ENCODE peak calls at places on chromosomes 12 and 14, in seven cellular contexts. One of them, this sample, is unnamed.

GRCh38 chr14:24238123-24238522 is 4.3 kb downstream of the TINF2 start:
- DNase-seq in SK-N-MC: no peak
- DNase-seq in CD4-positive, alpha-beta T cell: no peak
- DNase-seq in IMR-90: no peak
- DNase-seq in substantia nigra: no peak
- DNase-seq in GM12878: no peak
- DNase-seq in CD8-positive, alpha-beta memory T cell: no peak
- DNase-seq in this sample: no peak

GRCh38 chr12:63042646-63043045 is 107.7 kb upstream of the PPM1H start:
- DNase-seq in SK-N-MC: no peak
- DNase-seq in CD4-positive, alpha-beta T cell: no peak
- DNase-seq in IMR-90: peak; percentile 27
- DNase-seq in substantia nigra: no peak
- DNase-seq in GM12878: no peak
- DNase-seq in CD8-positive, alpha-beta memory T cell: no peak
- DNase-seq in this sample: no peak

GRCh38 chr12:102216086-102216691 is 18.6 kb upstream of the PMCH start:
- DNase-seq in SK-N-MC: no peak
- DNase-seq in CD4-positive, alpha-beta T cell: no peak
- DNase-seq in IMR-90: peak; percentile 83
- DNase-seq in substantia nigra: no peak
- DNase-seq in GM12878: no peak
- DNase-seq in CD8-positive, alpha-beta memory T cell: no peak
- DNase-seq in this sample: no peak

GRCh38 chr12:100268835-100269564 is 2.0 kb downstream of the SCYL2 start:
- DNase-seq in SK-N-MC: no peak
- DNase-seq in CD4-positive, alpha-beta T cell: no peak
- DNase-seq in IMR-90: peak; percentile 15
- DNase-seq in substantia nigra: no peak
- DNase-seq in GM12878: no peak
- DNase-seq in CD8-positive, alpha-beta memory T cell: no peak
- DNase-seq in this sample: no peak

GRCh38 chr12:110543965-110544364 is 39.2 kb downstream of the PPTC7 start:
- DNase-seq in SK-N-MC: no peak
- DNase-seq in CD4-positive, alpha-beta T cell: no peak
- DNase-seq in IMR-90: no peak
- DNase-seq in substantia nigra: no peak
- DNase-seq in GM12878: no peak
- DNase-seq in CD8-positive, alpha-beta memory T cell: no peak
- DNase-seq in this sample: no peak

GRCh38 chr14:100900837-100901390 is 2.6 kb downstream of the RTL1 start:
- DNase-seq in SK-N-MC: no peak
- DNase-seq in CD4-positive, alpha-beta T cell: no peak
- DNase-seq in IMR-90: no peak
- DNase-seq in substantia nigra: no peak
- DNase-seq in GM12878: no peak
- DNase-seq in CD8-positive, alpha-beta memory T cell: no peak
- DNase-seq in this sample: peak; percentile 69

GRCh38 chr12:67710582-67710981 is 62.0 kb downstream of the DYRK2 start:
- DNase-seq in SK-N-MC: no peak
- DNase-seq in CD4-positive, alpha-beta T cell: no peak
- DNase-seq in IMR-90: peak; percentile 62
- DNase-seq in substantia nigra: no peak
- DNase-seq in GM12878: peak; percentile 64
- DNase-seq in CD8-positive, alpha-beta memory T cell: no peak
- DNase-seq in this sample: no peak

GRCh38 chr12:52200783-52201519 is 9.1 kb upstream of the KRT80 start:
- DNase-seq in SK-N-MC: no peak
- DNase-seq in CD4-positive, alpha-beta T cell: no peak
- DNase-seq in IMR-90: no peak
- DNase-seq in substantia nigra: no peak
- DNase-seq in GM12878: no peak
- DNase-seq in CD8-positive, alpha-beta memory T cell: no peak
- DNase-seq in this sample: no peak

GRCh38 chr14:101633276-101633675 is 72.0 kb downstream of the DIO3 start:
- DNase-seq in SK-N-MC: no peak
- DNase-seq in CD4-positive, alpha-beta T cell: no peak
- DNase-seq in IMR-90: no peak
- DNase-seq in substantia nigra: no peak
- DNase-seq in GM12878: no peak
- DNase-seq in CD8-positive, alpha-beta memory T cell: no peak
- DNase-seq in this sample: no peak

GRCh38 chr12:14972816-14973215 is at the start of gene PDE6H:
- DNase-seq in SK-N-MC: no peak
- DNase-seq in CD4-positive, alpha-beta T cell: no peak
- DNase-seq in IMR-90: no peak
- DNase-seq in substantia nigra: no peak
- DNase-seq in GM12878: no peak
- DNase-seq in CD8-positive, alpha-beta memory T cell: no peak
- DNase-seq in this sample: no peak

GRCh38 chr12:6921996-6922935 is 5.5 kb upstream of the ATN1 start:
- DNase-seq in SK-N-MC: no peak
- DNase-seq in CD4-positive, alpha-beta T cell: no peak
- DNase-seq in IMR-90: no peak
- DNase-seq in substantia nigra: no peak
- DNase-seq in GM12878: no peak
- DNase-seq in CD8-positive, alpha-beta memory T cell: no peak
- DNase-seq in this sample: no peak
- H3K27ac ChIP-seq in SK-N-MC: peak overlapping the region; percentile 19
- H3K27ac ChIP-seq in CD4-positive, alpha-beta T cell: no peak overlapping the region
- H3K27ac ChIP-seq in IMR-90: no peak overlapping the region
- H3K27ac ChIP-seq in substantia nigra: no peak overlapping the region
- H3K27ac ChIP-seq in GM12878: peak overlapping the region; percentile 36
- H3K27ac ChIP-seq in CD8-positive, alpha-beta memory T cell: no peak overlapping the region
- H3K27ac ChIP-seq in this sample: no peak overlapping the region

GRCh38 chr12:4819654-4820053 is 90.1 kb upstream of the KCNA1 start:
- DNase-seq in SK-N-MC: no peak
- DNase-seq in CD4-positive, alpha-beta T cell: no peak
- DNase-seq in IMR-90: peak; percentile 13
- DNase-seq in substantia nigra: no peak
- DNase-seq in GM12878: no peak
- DNase-seq in CD8-positive, alpha-beta memory T cell: no peak
- DNase-seq in this sample: no peak
- H3K27ac ChIP-seq in SK-N-MC: no peak overlapping the region
- H3K27ac ChIP-seq in CD4-positive, alpha-beta T cell: no peak overlapping the region
- H3K27ac ChIP-seq in IMR-90: no peak overlapping the region
- H3K27ac ChIP-seq in substantia nigra: no peak overlapping the region
- H3K27ac ChIP-seq in GM12878: no peak overlapping the region
- H3K27ac ChIP-seq in CD8-positive, alpha-beta memory T cell: no peak overlapping the region
- H3K27ac ChIP-seq in this sample: no peak overlapping the region

GRCh38 chr14:92557544-92557912 is 43.9 kb downstream of the RIN3 start:
- DNase-seq in SK-N-MC: no peak
- DNase-seq in CD4-positive, alpha-beta T cell: no peak
- DNase-seq in IMR-90: no peak
- DNase-seq in substantia nigra: no peak
- DNase-seq in GM12878: no peak
- DNase-seq in CD8-positive, alpha-beta memory T cell: no peak
- DNase-seq in this sample: no peak

GRCh38 chr14:92558319-92558718 is 44.7 kb downstream of the RIN3 start:
- DNase-seq in SK-N-MC: no peak
- DNase-seq in CD4-positive, alpha-beta T cell: no peak
- DNase-seq in IMR-90: no peak
- DNase-seq in substantia nigra: no peak
- DNase-seq in GM12878: no peak
- DNase-seq in CD8-positive, alpha-beta memory T cell: no peak
- DNase-seq in this sample: no peak

GRCh38 chr14:92555440-92556111 is 42.0 kb downstream of the RIN3 start:
- DNase-seq in SK-N-MC: no peak
- DNase-seq in CD4-positive, alpha-beta T cell: no peak
- DNase-seq in IMR-90: no peak
- DNase-seq in substantia nigra: no peak
- DNase-seq in GM12878: no peak
- DNase-seq in CD8-positive, alpha-beta memory T cell: no peak
- DNase-seq in this sample: no peak

GRCh38 chr14:92556255-92556741 is 42.7 kb downstream of the RIN3 start:
- DNase-seq in SK-N-MC: no peak
- DNase-seq in CD4-positive, alpha-beta T cell: no peak
- DNase-seq in IMR-90: peak; percentile 18
- DNase-seq in substantia nigra: no peak
- DNase-seq in GM12878: no peak
- DNase-seq in CD8-positive, alpha-beta memory T cell: no peak
- DNase-seq in this sample: no peak

GRCh38 chr14:92556863-92557543 is 43.4 kb downstream of the RIN3 start:
- DNase-seq in SK-N-MC: peak; percentile 10
- DNase-seq in CD4-positive, alpha-beta T cell: no peak
- DNase-seq in IMR-90: no peak
- DNase-seq in substantia nigra: no peak
- DNase-seq in GM12878: no peak
- DNase-seq in CD8-positive, alpha-beta memory T cell: no peak
- DNase-seq in this sample: no peak
- H3K27ac ChIP-seq in SK-N-MC: no peak overlapping the region
- H3K27ac ChIP-seq in CD4-positive, alpha-beta T cell: no peak overlapping the region
- H3K27ac ChIP-seq in IMR-90: no peak overlapping the region
- H3K27ac ChIP-seq in substantia nigra: no peak overlapping the region
- H3K27ac ChIP-seq in GM12878: no peak overlapping the region
- H3K27ac ChIP-seq in CD8-positive, alpha-beta memory T cell: no peak overlapping the region
- H3K27ac ChIP-seq in this sample: no peak overlapping the region

DNA sequence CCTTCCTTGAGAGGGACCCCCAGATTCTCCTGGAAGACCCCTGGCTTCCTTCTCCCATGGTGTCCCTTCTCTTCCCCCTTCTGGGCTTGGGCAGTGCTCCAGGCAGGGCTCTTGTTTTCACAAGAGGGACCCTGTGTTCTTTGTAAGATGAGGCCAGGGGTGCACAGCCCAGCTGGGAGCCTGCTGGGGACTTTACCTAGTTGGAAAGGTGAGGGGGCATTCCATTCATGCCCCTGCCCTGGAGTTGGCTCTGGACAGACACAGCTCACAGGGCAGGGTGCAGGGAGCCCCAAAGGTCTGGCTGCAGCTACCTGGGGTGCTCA is 31.2 kb downstream of the ISCA2 start:
- DNase-seq in SK-N-MC: no peak
- DNase-seq in CD4-positive, alpha-beta T cell: no peak
- DNase-seq in IMR-90: no peak
- DNase-seq in substantia nigra: no peak
- DNase-seq in GM12878: no peak
- DNase-seq in CD8-positive, alpha-beta memory T cell: no peak
- DNase-seq in this sample: no peak
- H3K27ac ChIP-seq in SK-N-MC: no peak overlapping the region
- H3K27ac ChIP-seq in CD4-positive, alpha-beta T cell: no peak overlapping the region
- H3K27ac ChIP-seq in IMR-90: peak overlapping the region; percentile 6
- H3K27ac ChIP-seq in substantia nigra: no peak overlapping the region
- H3K27ac ChIP-seq in GM12878: no peak overlapping the region
- H3K27ac ChIP-seq in CD8-positive, alpha-beta memory T cell: no peak overlapping the region
- H3K27ac ChIP-seq in this sample: no peak overlapping the region